ENCODE peak calls at places on chromosome 14, in four cellular contexts. H, X, S and I are unnamed samples.

GRCh38 chr14:34078117-34078743 is 127.4 kb upstream of the EGLN3 start:
- DNase-seq in S (no peak), H (no peak), X (no peak), I (no peak)

GRCh38 chr14:39384177-39384576 is 48.1 kb downstream of the FBXO33 start:
- DNase-seq in S (no peak), X (no peak), H (no peak), I (no peak)

GRCh38 chr14:38202444-38203191 is 5.1 kb upstream of the SSTR1 start:
- DNase-seq in X (no peak), H (no peak), S (no peak), I (no peak)

GRCh38 chr14:22900088-22900799 is 17.2 kb downstream of the REM2 start:
- DNase-seq in H (peak), S (no peak), X (no peak), I (peak)

GRCh38 chr14:105908481-105908911 is 382.1 kb downstream of the TMEM121 start:
- DNase-seq in S (no peak), X (no peak), H (no peak), I (no peak)

GRCh38 chr14:75217508-75218206 is 41.2 kb upstream of the TMED10 start:
- DNase-seq in S (no peak), H (no peak), X (no peak), I (no peak)

GRCh38 chr14:60760648-60761364 is 26.2 kb downstream of the MNAT1 start:
- DNase-seq in H (no peak), S (no peak), X (no peak), I (no peak)

GRCh38 chr14:80762829-80763228 is 178.7 kb downstream of the CEP128 start:
- DNase-seq in H (no peak), S (no peak), X (no peak), I (no peak)